ENCODE peak calls at places on chromosomes 6 and 20, in ten cellular contexts. E is PC-3, I is GM06990, C is cardiac muscle cell, P is neural crest cell, Z is psoas muscle, Y is mesothelial cell of epicardium, M is prostate gland, D is mucosa of descending colon, Q is cardiac fibroblast. B is an unnamed sample.

GRCh38 chr20:47795214-47795667 is 10.0 kb upstream of the SULF2 start:
- DNase-seq in C (no peak), I (no peak), M (peak), D (no peak), Y (no peak), E (peak), Q (peak), P (no peak), Z (peak), B (no peak)

GRCh38 chr6:140318408-140318807 is 944.0 kb upstream of the CITED2 start:
- DNase-seq in E (no peak), I (no peak), C (no peak), Y (no peak), Z (no peak), P (no peak), D (no peak), M (no peak), Q (no peak), B (no peak)

GRCh38 chr6:89351632-89352328 is 742 bp downstream of the UBE2J1 start:
- DNase-seq in C (no peak), I (no peak), Z (no peak), Q (peak), P (no peak), D (no peak), M (no peak), Y (no peak), E (peak), B (no peak)

GRCh38 chr6:151690303-151690702 is 117.2 kb upstream of the ESR1 start:
- DNase-seq in C (no peak), Y (no peak), P (no peak), Q (peak), D (peak), M (no peak), I (no peak), E (peak), Z (no peak), B (no peak)

GRCh38 chr6:143501851-143502250 is 9.7 kb downstream of the FUCA2 start:
- DNase-seq in Q (no peak), C (no peak), D (no peak), Y (no peak), Z (no peak), M (no peak), E (no peak), P (no peak), I (no peak), B (no peak)

GRCh38 chr6:124512431-124512830 is 449.8 kb upstream of the RNF217 start:
- DNase-seq in E (no peak), Z (no peak), I (no peak), Q (no peak), M (no peak), D (no peak), C (no peak), Y (no peak), P (no peak), B (no peak)

GRCh38 chr6:47169785-47170685 is 127.9 kb upstream of the ADGRF1 start:
- DNase-seq in D (no peak), I (no peak), M (no peak), Q (peak), Z (no peak), C (no peak), Y (no peak), P (no peak), E (peak), B (no peak)

GRCh38 chr6:154284313-154284853 is 72.2 kb downstream of the IPCEF1 start:
- DNase-seq in I (no peak), E (no peak), Q (no peak), Y (no peak), Z (no peak), M (no peak), C (no peak), P (no peak), D (no peak), B (no peak)

GRCh38 chr6:166563805-166564204 is 22.7 kb downstream of the RAMACL start:
- DNase-seq in M (no peak), Z (no peak), Y (no peak), Q (no peak), I (no peak), D (no peak), C (no peak), P (no peak), E (no peak), B (no peak)

GRCh38 chr6:122799916-122800701 is 11.1 kb downstream of the SMPDL3A start:
- DNase-seq in I (no peak), E (peak), D (peak), Y (no peak), P (no peak), Q (no peak), M (peak), Z (no peak), C (no peak), B (no peak)

GRCh38 chr6:145863396-145863795 is 48.8 kb upstream of the FBXO30 start:
- DNase-seq in C (no peak), Z (no peak), I (no peak), D (no peak), Y (no peak), E (no peak), Q (no peak), P (no peak), M (no peak), B (no peak)
- TF ChIP-seq CTCF in C (no peak), Z (no peak), I (no peak), D (no peak), Y (no peak), E (no peak), Q (no peak), P (no peak), M (no peak), B (no peak)

DNA sequence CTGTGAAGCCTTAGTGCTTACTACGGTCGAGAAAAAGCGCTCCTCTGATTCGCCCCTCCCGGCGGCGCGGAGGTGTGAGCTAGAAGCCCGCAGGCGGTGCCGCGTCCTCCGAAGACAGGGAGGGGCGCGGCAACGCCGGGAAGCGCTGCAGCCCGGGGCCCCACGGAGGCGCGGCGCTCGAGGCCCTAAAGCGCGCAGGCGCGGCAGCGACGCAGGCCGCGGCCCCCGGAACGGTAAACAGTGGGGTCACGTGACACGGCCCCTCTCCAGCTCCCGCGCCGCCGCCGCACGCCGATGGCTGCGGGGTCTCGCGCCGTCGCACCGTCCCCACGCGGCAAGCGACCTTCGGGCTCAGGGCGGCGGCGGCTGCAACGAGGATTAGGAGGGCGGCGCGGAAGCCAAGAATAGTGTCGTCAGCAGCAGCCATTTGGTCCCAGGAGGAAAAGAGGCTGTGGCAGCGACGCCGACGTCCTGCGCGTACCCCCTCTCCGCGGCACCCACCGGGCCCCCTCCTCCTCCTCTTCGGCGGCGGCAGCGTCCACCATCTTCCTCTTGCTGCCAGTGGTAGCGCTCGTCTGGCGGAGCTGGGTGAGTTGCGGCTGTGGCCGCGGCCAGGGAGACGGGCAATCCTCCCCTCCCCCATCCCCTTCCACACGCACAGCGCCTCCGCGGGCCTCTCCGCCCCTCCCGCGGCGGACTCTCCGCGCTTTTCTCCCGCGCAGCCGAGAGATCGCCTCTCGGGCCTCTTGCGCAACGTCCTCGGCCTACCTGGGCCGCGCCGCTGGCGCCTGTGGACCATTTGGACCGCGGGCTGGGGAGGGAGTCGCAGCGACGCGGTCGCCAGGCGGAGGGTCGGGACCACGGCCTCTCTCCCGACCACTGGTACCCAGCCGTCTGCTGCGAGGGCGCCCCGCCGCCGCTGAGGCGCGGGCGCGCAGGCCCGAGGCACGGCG is at the start of gene PHF3:
- DNase-seq in Y (peak), P (peak), Q (peak), C (peak), D (peak), M (peak), Z (peak), E (peak), I (peak), B (peak)
- TF ChIP-seq CTCF in Y (no peak), P (peak), Q (peak), C (peak), D (no peak), M (no peak), Z (no peak), E (no peak), I (no peak), B (peak)

DNA sequence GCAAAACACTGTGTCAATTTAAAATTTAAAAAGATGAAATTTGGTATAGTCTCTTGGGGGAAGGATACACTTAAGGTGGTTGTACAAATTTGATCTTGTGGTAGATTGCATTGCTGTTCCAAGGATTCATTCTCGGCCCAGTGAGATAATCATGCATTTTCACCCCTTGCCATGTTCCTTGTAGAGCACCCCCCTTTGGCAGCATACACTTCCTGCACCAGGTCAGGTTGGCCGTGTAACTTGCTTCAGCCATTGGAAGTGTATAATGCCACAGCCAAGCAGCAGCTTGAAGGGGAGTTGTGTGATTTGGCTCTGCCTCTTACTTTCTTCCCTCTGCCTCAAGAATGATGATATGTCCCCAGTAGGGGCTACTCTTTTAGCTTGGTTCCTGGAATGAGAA is 21.9 kb downstream of the CCN2 start:
- DNase-seq in C (no peak), E (no peak), I (no peak), P (no peak), M (no peak), Y (no peak), Q (no peak), D (no peak), Z (no peak), B (no peak)
- TF ChIP-seq CTCF in C (peak), E (no peak), I (peak), P (no peak), M (no peak), Y (no peak), Q (no peak), D (no peak), Z (no peak), B (no peak)

GRCh38 chr6:116629467-116630063 is 13.3 kb downstream of the RSPH4A start:
- DNase-seq in Y (no peak), P (no peak), I (no peak), Q (no peak), Z (no peak), D (no peak), E (no peak), C (no peak), M (no peak), B (no peak)
- TF ChIP-seq CTCF in Y (no peak), P (no peak), I (no peak), Q (no peak), Z (no peak), D (no peak), E (no peak), C (no peak), M (no peak), B (no peak)

DNA sequence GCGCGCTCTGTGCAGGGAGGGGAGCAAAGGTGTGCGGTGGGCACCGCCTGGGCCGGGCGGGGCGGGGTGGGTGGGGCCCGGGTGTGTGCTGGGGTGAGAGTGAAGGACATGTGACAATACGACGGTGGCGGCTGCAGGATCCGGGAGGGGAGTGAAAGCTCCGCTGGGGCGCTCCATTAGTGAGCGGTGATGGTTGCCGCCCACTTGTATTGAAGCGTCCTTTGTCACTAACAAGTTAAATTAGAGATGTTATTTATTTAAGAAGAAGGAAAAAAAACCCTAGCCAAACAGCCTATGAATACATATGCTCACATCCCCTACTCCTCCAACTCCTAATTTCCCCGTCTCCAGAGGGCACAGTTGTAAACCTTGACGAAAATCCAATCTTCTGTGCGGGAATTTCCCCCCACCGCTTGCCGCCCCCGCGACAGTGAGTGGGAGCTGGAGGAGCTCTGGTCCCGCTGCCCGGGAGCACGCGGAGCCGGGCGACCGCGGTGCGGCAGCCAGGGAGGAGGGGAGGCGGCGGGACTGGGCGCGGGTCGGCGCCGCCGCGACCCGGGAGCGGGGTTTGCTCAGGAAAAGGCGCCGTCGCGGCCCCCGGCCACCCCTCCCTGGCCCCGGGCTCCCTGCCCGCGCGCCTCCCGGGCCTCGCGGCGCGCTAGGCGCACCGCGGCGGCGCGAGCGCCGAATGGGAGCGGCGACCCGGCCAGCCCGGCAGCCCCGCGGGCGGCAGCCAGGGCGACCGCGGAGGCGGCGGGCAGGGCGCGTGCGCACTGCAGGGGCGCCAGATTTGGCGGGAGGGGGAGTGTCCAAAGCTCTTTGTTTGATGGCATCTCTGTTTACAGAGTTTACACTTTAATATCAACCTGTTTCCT is at the start of gene MYB:
- DNase-seq in P (peak), Q (peak), Y (peak), M (peak), I (peak), C (peak), D (peak), E (peak), Z (peak), B (peak)
- TF ChIP-seq CTCF in P (no peak), Q (no peak), Y (no peak), M (no peak), I (no peak), C (no peak), D (no peak), E (no peak), Z (no peak), B (peak)

GRCh38 chr6:125636671-125637070 is 112.8 kb upstream of the HEY2 start:
- DNase-seq in I (no peak), Z (no peak), Q (no peak), Y (no peak), C (no peak), M (no peak), D (no peak), P (no peak), E (no peak), B (no peak)

GRCh38 chr6:125631165-125631564 is 118.3 kb upstream of the HEY2 start:
- DNase-seq in I (no peak), Y (no peak), E (no peak), Z (no peak), P (no peak), D (no peak), Q (no peak), C (no peak), M (no peak), B (no peak)
- TF ChIP-seq CTCF in I (no peak), Y (no peak), E (no peak), Z (no peak), P (no peak), D (no peak), Q (no peak), C (no peak), M (no peak), B (no peak)

GRCh38 chr20:57023997-57024396 is 242.4 kb downstream of the BMP7 start:
- DNase-seq in Q (no peak), P (no peak), Z (no peak), I (no peak), E (no peak), M (no peak), D (no peak), Y (no peak), C (no peak), B (no peak)
- TF ChIP-seq CTCF in Q (no peak), P (no peak), Z (no peak), I (no peak), E (no peak), M (no peak), D (no peak), Y (no peak), C (no peak), B (no peak)

GRCh38 chr6:38570750-38571149 is 69.0 kb downstream of the BTBD9 start:
- DNase-seq in P (no peak), M (no peak), Q (peak), I (no peak), Z (no peak), C (peak), E (peak), D (no peak), Y (no peak), B (no peak)
- TF ChIP-seq CTCF in P (peak), M (no peak), Q (peak), I (peak), Z (peak), C (peak), E (peak), D (no peak), Y (peak), B (peak)

GRCh38 chr6:71888720-71889340 is 2.5 kb downstream of the RIMS1 start:
- DNase-seq in Z (no peak), P (no peak), I (no peak), Q (no peak), C (no peak), E (no peak), Y (no peak), D (no peak), M (no peak), B (no peak)
- TF ChIP-seq CTCF in Z (no peak), P (no peak), I (no peak), Q (no peak), C (no peak), E (no peak), Y (no peak), D (no peak), M (no peak), B (no peak)